ENCODE peak calls at places on chromosomes 7 and 10, in seven cellular contexts. I is CD8-positive, alpha-beta T cell; X is MM.1S; P is mammary epithelial cell; Y is stomach; L is endodermal cell; U is neuronal stem cell. E is an unnamed sample. For H3K9me3, the result is how much of the 10 kb centered on the place peaks cover.

GRCh38 chr7:137656850-137657232 is 189.9 kb downstream of the DGKI start:
- DNase-seq in I (no peak), X (no peak), P (no peak), Y (no peak), L (no peak), U (no peak), E (no peak)

GRCh38 chr10:958106-958505 is 26.6 kb upstream of the LARP4B start:
- DNase-seq in I (no peak), X (no peak), P (no peak), Y (no peak), L (no peak), U (no peak), E (no peak)

GRCh38 chr10:89147256-89147655 is 59.9 kb downstream of the CH25H start:
- DNase-seq in I (no peak), X (no peak), P (peak), Y (no peak), L (no peak), U (no peak), E (no peak)

GRCh38 chr10:1130995-1131790 is 75.0 kb downstream of the WDR37 start:
- DNase-seq in I (no peak), X (no peak), P (no peak), Y (no peak), L (no peak), U (no peak), E (no peak)

GRCh38 chr7:45589915-45590678 is 15.9 kb downstream of the ADCY1 start:
- DNase-seq in I (no peak), X (no peak), P (no peak), Y (peak), L (peak), U (no peak), E (no peak)

GRCh38 chr7:48004598-48004997 is 24.3 kb downstream of the SUN3 start:
- DNase-seq in I (no peak), X (no peak), P (no peak), Y (no peak), L (no peak), U (no peak), E (no peak)

GRCh38 chr7:35975851-35976454 is 175.1 kb downstream of the SEPTIN7 start:
- DNase-seq in I (peak), X (peak), P (peak), Y (no peak), L (peak), U (peak), E (no peak)

GRCh38 chr10:95445837-95446347 is 115.3 kb downstream of the SORBS1 start:
- DNase-seq in I (no peak), X (peak), P (peak), Y (peak), L (peak), U (peak), E (no peak)

GRCh38 chr7:47390914-47391313 is 191.0 kb downstream of the TNS3 start:
- DNase-seq in I (no peak), X (no peak), P (no peak), Y (no peak), L (no peak), U (no peak), E (no peak)

GRCh38 chr10:71323407-71323806 is 4.3 kb downstream of the SLC29A3 start:
- DNase-seq in I (no peak), X (no peak), P (no peak), Y (no peak), L (no peak), U (no peak), E (no peak)

GRCh38 chr7:139457153-139457946 is 26.1 kb downstream of the KLRG2 start:
- DNase-seq in I (no peak), X (no peak), P (no peak), Y (no peak), L (no peak), U (no peak), E (no peak)

GRCh38 chr7:27173412-27174076 is 576 bp downstream of the HOXA10 start:
- DNase-seq in I (no peak), X (no peak), P (no peak), Y (peak), L (peak), U (no peak), E (no peak)

GRCh38 chr7:24123061-24123460 is 160.9 kb upstream of the NPY start:
- DNase-seq in I (no peak), X (no peak), P (no peak), Y (no peak), L (no peak), U (no peak), E (no peak)

GRCh38 chr7:141671705-141672496 is 30.1 kb downstream of the DENND11 start:
- DNase-seq in I (no peak), X (no peak), P (no peak), Y (no peak), L (no peak), U (no peak), E (no peak)

GRCh38 chr10:71757450-71757918 is 15.8 kb downstream of the VSIR start:
- DNase-seq in I (no peak), X (no peak), P (peak), Y (no peak), L (no peak), U (no peak), E (no peak)

GRCh38 chr10:132938472-132939329 is 3.7 kb downstream of the CFAP46 start:
- DNase-seq in I (no peak), X (no peak), P (no peak), Y (no peak), L (peak), U (peak), E (no peak)

GRCh38 chr7:80614911-80615310 is 23.5 kb upstream of the CD36 start:
- DNase-seq in I (no peak), X (no peak), P (peak), Y (no peak), L (no peak), U (no peak), E (no peak)

GRCh38 chr10:131077031-131077430 is 234.5 kb downstream of the TCERG1L start:
- DNase-seq in I (no peak), X (no peak), P (no peak), Y (no peak), L (no peak), U (no peak), E (no peak)

GRCh38 chr10:131077724-131078123 is 233.8 kb downstream of the TCERG1L start:
- DNase-seq in I (no peak), X (no peak), P (no peak), Y (no peak), L (no peak), U (no peak), E (no peak)

GRCh38 chr10:131074682-131075081 is 236.8 kb downstream of the TCERG1L start:
- DNase-seq in I (no peak), X (no peak), P (no peak), Y (no peak), L (no peak), U (no peak), E (no peak)

GRCh38 chr10:131075218-131075770 is 236.2 kb downstream of the TCERG1L start:
- DNase-seq in I (no peak), X (no peak), P (no peak), Y (no peak), L (no peak), U (no peak), E (no peak)

GRCh38 chr10:131076341-131076740 is 235.2 kb downstream of the TCERG1L start:
- DNase-seq in I (no peak), X (no peak), P (no peak), Y (no peak), L (no peak), U (no peak), E (no peak)
- H3K9me3 ChIP-seq in I (under half), X (under half), P (under half), Y (under half), L (under half), U (under half), E (under half)

GRCh38 chr7:121530251-121531174 is 134.4 kb upstream of the FAM3C start:
- DNase-seq in I (peak), X (peak), P (peak), Y (peak), L (no peak), U (no peak), E (no peak)
- H3K9me3 ChIP-seq in I (under half), X (under half), P (under half), Y (under half), L (under half), U (under half), E (under half)

GRCh38 chr10:93034426-93034825 is 26.2 kb upstream of the CYP26C1 start:
- DNase-seq in I (no peak), X (no peak), P (no peak), Y (no peak), L (no peak), U (no peak), E (no peak)
- H3K9me3 ChIP-seq in I (under half), X (under half), P (under half), Y (under half), L (under half), U (under half), E (under half)

DNA sequence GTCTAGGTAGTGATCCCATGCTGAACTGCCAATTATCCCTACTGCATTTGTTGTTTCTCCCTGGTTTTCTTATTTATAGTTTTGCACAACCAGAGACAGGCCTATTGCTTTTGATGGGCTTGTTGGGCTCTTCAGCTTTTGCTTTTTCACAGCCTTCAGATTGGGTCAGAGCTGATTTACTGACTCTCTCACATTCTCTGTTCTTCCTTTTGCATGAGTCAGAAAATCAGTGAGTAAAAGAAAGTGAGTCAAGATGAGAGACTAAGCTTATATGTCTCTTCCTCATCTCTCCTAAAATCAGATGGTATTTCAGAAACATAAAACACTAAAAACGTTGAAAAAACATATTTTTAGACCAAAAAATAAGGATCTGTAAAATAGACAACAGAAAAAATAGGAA is 1135.4 kb downstream of the XPNPEP1 start:
- DNase-seq in I (no peak), X (no peak), P (no peak), Y (no peak), L (no peak), U (no peak), E (no peak)
- H3K9me3 ChIP-seq in I (under half), X (under half), P (under half), Y (under half), L (half or more), U (under half), E (under half)

E was measured in T-helper 17 cell.